ENCODE peak calls at places on chromosomes 12 and 14, in four cellular contexts. X, G, V and I are unnamed samples.

GRCh38 chr14:23306412-23307145 is at the start of gene BCL2L2:
- DNase-seq in X (peak), G (peak), V (peak), I (peak)

GRCh38 chr14:53180272-53181221 is 27.4 kb upstream of the DDHD1 start:
- DNase-seq in X (peak), G (peak), V (no peak), I (no peak)

GRCh38 chr14:75910048-75910447 is 71.7 kb downstream of the TGFB3 start:
- DNase-seq in X (no peak), G (no peak), V (no peak), I (no peak)

GRCh38 chr14:46574236-46574970 is 77.2 kb downstream of the RPL10L start:
- DNase-seq in X (no peak), G (no peak), V (no peak), I (no peak)

GRCh38 chr12:132660047-132660446 is 27.1 kb downstream of the POLE start:
- DNase-seq in X (no peak), G (no peak), V (no peak), I (no peak)

GRCh38 chr12:133081408-133081806 is 684 bp downstream of the ZNF140 start:
- DNase-seq in X (no peak), G (no peak), V (no peak), I (peak)

GRCh38 chr14:24427537-24428508 is 1.6 kb downstream of the CBLN3 start:
- DNase-seq in X (no peak), G (no peak), V (peak), I (peak)

GRCh38 chr12:106030210-106031175 is 108.3 kb downstream of the NUAK1 start:
- DNase-seq in X (peak), G (peak), V (no peak), I (no peak)

GRCh38 chr14:47921133-47921532 is 245.7 kb upstream of the MDGA2 start:
- DNase-seq in X (no peak), G (no peak), V (no peak), I (no peak)

GRCh38 chr12:51865470-51865745 is 16.9 kb upstream of the FIGNL2 start:
- DNase-seq in X (no peak), G (no peak), V (no peak), I (no peak)

GRCh38 chr12:30154996-30155730 is 371.4 kb upstream of the TMTC1 start:
- DNase-seq in X (peak), G (peak), V (no peak), I (no peak)

GRCh38 chr14:24954037-24954696 is 95.8 kb downstream of the STXBP6 start:
- DNase-seq in X (no peak), G (no peak), V (no peak), I (no peak)